ENCODE peak calls at places on chromosome 22, in four cellular contexts. One of them, this sample, is unnamed.

GRCh38 chr22:42670921-42671709 is 21.9 kb upstream of the CYB5R3 start:
- DNase-seq in NCI-H1930: no peak
- DNase-seq in hypothalamus: no peak
- DNase-seq in Calu3: no peak
- DNase-seq in this sample: no peak

GRCh38 chr22:49009359-49010063 is 818.2 kb downstream of the BRD1 start:
- DNase-seq in NCI-H1930: no peak
- DNase-seq in hypothalamus: no peak
- DNase-seq in Calu3: no peak
- DNase-seq in this sample: no peak

GRCh38 chr22:39839917-39840510 is 53.5 kb downstream of the ENTHD1 start:
- DNase-seq in NCI-H1930: no peak
- DNase-seq in hypothalamus: no peak
- DNase-seq in Calu3: no peak
- DNase-seq in this sample: peak

GRCh38 chr22:50186789-50187523 is 1.2 kb downstream of the TRABD start:
- DNase-seq in NCI-H1930: no peak
- DNase-seq in hypothalamus: no peak
- DNase-seq in Calu3: no peak
- DNase-seq in this sample: no peak

GRCh38 chr22:47200273-47201051 is 438.0 kb downstream of the TBC1D22A start:
- DNase-seq in NCI-H1930: no peak
- DNase-seq in hypothalamus: no peak
- DNase-seq in Calu3: no peak
- DNase-seq in this sample: no peak

GRCh38 chr22:31177420-31178162 is 17.6 kb downstream of the RNF185 start:
- DNase-seq in hypothalamus: no peak
- DNase-seq in NCI-H1930: no peak
- DNase-seq in Calu3: no peak
- DNase-seq in this sample: no peak

GRCh38 chr22:50169774-50170341 is 673 bp upstream of the PANX2 start:
- DNase-seq in hypothalamus: no peak
- DNase-seq in Calu3: no peak
- DNase-seq in NCI-H1930: peak
- DNase-seq in this sample: no peak

GRCh38 chr22:35567794-35568193 is 27.2 kb downstream of the RASD2 start:
- DNase-seq in Calu3: no peak
- DNase-seq in hypothalamus: no peak
- DNase-seq in NCI-H1930: no peak
- DNase-seq in this sample: no peak

GRCh38 chr22:23205330-23205729 is 25.0 kb downstream of the BCR start:
- DNase-seq in NCI-H1930: no peak
- DNase-seq in hypothalamus: no peak
- DNase-seq in Calu3: no peak
- DNase-seq in this sample: no peak

GRCh38 chr22:44371741-44372525 is 59.2 kb upstream of the SHISAL1 start:
- DNase-seq in NCI-H1930: no peak
- DNase-seq in hypothalamus: no peak
- DNase-seq in Calu3: no peak
- DNase-seq in this sample: no peak

GRCh38 chr22:30301995-30302809 is 12.9 kb upstream of the CASTOR1 start:
- DNase-seq in NCI-H1930: no peak
- DNase-seq in Calu3: peak
- DNase-seq in hypothalamus: no peak
- DNase-seq in this sample: no peak

GRCh38 chr22:17172172-17172833 is 13.2 kb upstream of the HDHD5 start:
- DNase-seq in hypothalamus: no peak
- DNase-seq in NCI-H1930: no peak
- DNase-seq in Calu3: no peak
- DNase-seq in this sample: no peak

GRCh38 chr22:27435839-27436581 is 365.5 kb downstream of the MN1 start:
- DNase-seq in hypothalamus: no peak
- DNase-seq in Calu3: no peak
- DNase-seq in NCI-H1930: no peak
- DNase-seq in this sample: no peak

GRCh38 chr22:43136255-43136654 is 6.9 kb downstream of the MCAT start:
- DNase-seq in NCI-H1930: no peak
- DNase-seq in Calu3: peak
- DNase-seq in hypothalamus: no peak
- DNase-seq in this sample: peak

GRCh38 chr22:29524440-29525191 is 28.9 kb downstream of the THOC5 start:
- DNase-seq in hypothalamus: no peak
- DNase-seq in Calu3: peak
- DNase-seq in NCI-H1930: no peak
- DNase-seq in this sample: peak

GRCh38 chr22:30868663-30869385 is 99.8 kb downstream of the MORC2 start:
- DNase-seq in hypothalamus: no peak
- DNase-seq in NCI-H1930: no peak
- DNase-seq in Calu3: no peak
- DNase-seq in this sample: no peak

GRCh38 chr22:29014301-29014700 is 47.3 kb downstream of the C22orf31 start:
- DNase-seq in Calu3: no peak
- DNase-seq in NCI-H1930: no peak
- DNase-seq in hypothalamus: no peak
- DNase-seq in this sample: no peak

GRCh38 chr22:36405671-36406070 is 17.9 kb upstream of the MYH9 start:
- DNase-seq in Calu3: peak
- DNase-seq in NCI-H1930: no peak
- DNase-seq in hypothalamus: no peak
- DNase-seq in this sample: no peak

GRCh38 chr22:38866399-38867123 is 5.5 kb downstream of the CBX6 start:
- DNase-seq in Calu3: no peak
- DNase-seq in NCI-H1930: no peak
- DNase-seq in hypothalamus: no peak
- DNase-seq in this sample: no peak

GRCh38 chr22:30887861-30888260 is 80.7 kb downstream of the MORC2 start:
- DNase-seq in Calu3: no peak
- DNase-seq in hypothalamus: no peak
- DNase-seq in NCI-H1930: no peak
- DNase-seq in this sample: no peak

GRCh38 chr22:27534720-27535125 is 266.8 kb downstream of the MN1 start:
- DNase-seq in NCI-H1930: no peak
- DNase-seq in Calu3: no peak
- DNase-seq in hypothalamus: no peak
- DNase-seq in this sample: no peak

This sample was measured in naive thymus-derived CD4-positive, alpha-beta T cell.